ENCODE peak calls at places on chromosomes 6 and 20, in five cellular contexts. One of them, this sample, is unnamed.

GRCh38 chr6:32906539-32906938 is 34.3 kb downstream of the HLA-DMB start:
- DNase-seq in IMR-90: peak; percentile 74
- DNase-seq in HepG2: no peak
- DNase-seq in SK-N-SH: no peak
- DNase-seq in K562: no peak
- DNase-seq in this sample: no peak

GRCh38 chr20:26216025-26216424 is 519.4 kb upstream of the ZNF337 start:
- DNase-seq in IMR-90: peak; percentile 20
- DNase-seq in SK-N-SH: no peak
- DNase-seq in K562: no peak
- DNase-seq in HepG2: no peak
- DNase-seq in this sample: no peak

GRCh38 chr6:7215798-7216231 is 97.2 kb downstream of the SSR1 start:
- DNase-seq in SK-N-SH: no peak
- DNase-seq in HepG2: no peak
- DNase-seq in IMR-90: no peak
- DNase-seq in K562: no peak
- DNase-seq in this sample: no peak

GRCh38 chr6:35161776-35162607 is 20.9 kb upstream of the TCP11 start:
- DNase-seq in IMR-90: no peak
- DNase-seq in SK-N-SH: peak; percentile 34
- DNase-seq in K562: no peak
- DNase-seq in HepG2: peak; percentile 75
- DNase-seq in this sample: no peak

GRCh38 chr20:13436530-13436929 is 202.2 kb downstream of the TASP1 start:
- DNase-seq in SK-N-SH: no peak
- DNase-seq in IMR-90: no peak
- DNase-seq in HepG2: no peak
- DNase-seq in K562: no peak
- DNase-seq in this sample: no peak

GRCh38 chr6:154232013-154232920 is 124.3 kb downstream of the IPCEF1 start:
- DNase-seq in SK-N-SH: no peak
- DNase-seq in K562: no peak
- DNase-seq in HepG2: no peak
- DNase-seq in IMR-90: peak; percentile 39
- DNase-seq in this sample: no peak

GRCh38 chr20:48260370-48260769 is 475.1 kb upstream of the SULF2 start:
- DNase-seq in SK-N-SH: peak; percentile 39
- DNase-seq in HepG2: no peak
- DNase-seq in IMR-90: no peak
- DNase-seq in K562: no peak
- DNase-seq in this sample: no peak

GRCh38 chr6:41589223-41589622 is 43.0 kb downstream of the FOXP4 start:
- DNase-seq in HepG2: no peak
- DNase-seq in K562: no peak
- DNase-seq in IMR-90: no peak
- DNase-seq in SK-N-SH: no peak
- DNase-seq in this sample: no peak

GRCh38 chr6:27133281-27134227 is 113.9 kb upstream of the PRSS16 start:
- DNase-seq in IMR-90: peak; percentile 78
- DNase-seq in SK-N-SH: no peak
- DNase-seq in K562: peak; percentile 85
- DNase-seq in HepG2: peak; percentile 51
- DNase-seq in this sample: peak; percentile 63

GRCh38 chr6:56527934-56528333 is 114.8 kb downstream of the DST start:
- DNase-seq in IMR-90: peak; percentile 46
- DNase-seq in SK-N-SH: no peak
- DNase-seq in HepG2: no peak
- DNase-seq in K562: no peak
- DNase-seq in this sample: no peak

GRCh38 chr20:13211956-13212618 is 9.0 kb upstream of the ISM1 start:
- DNase-seq in K562: no peak
- DNase-seq in HepG2: no peak
- DNase-seq in IMR-90: no peak
- DNase-seq in SK-N-SH: no peak
- DNase-seq in this sample: no peak

GRCh38 chr6:46048646-46049297 is 33.1 kb upstream of the CLIC5 start:
- DNase-seq in HepG2: no peak
- DNase-seq in K562: no peak
- DNase-seq in IMR-90: no peak
- DNase-seq in SK-N-SH: no peak
- DNase-seq in this sample: no peak

GRCh38 chr6:28107506-28107905 is 16.9 kb upstream of the ZSCAN16 start:
- DNase-seq in K562: no peak
- DNase-seq in HepG2: no peak
- DNase-seq in IMR-90: no peak
- DNase-seq in SK-N-SH: no peak
- DNase-seq in this sample: no peak

GRCh38 chr20:54774423-54774822 is 299.0 kb downstream of the DOK5 start:
- DNase-seq in K562: no peak
- DNase-seq in SK-N-SH: no peak
- DNase-seq in IMR-90: no peak
- DNase-seq in HepG2: no peak
- DNase-seq in this sample: no peak

GRCh38 chr6:96775727-96776400 is 61.4 kb downstream of the GPR63 start:
- DNase-seq in SK-N-SH: no peak
- DNase-seq in HepG2: no peak
- DNase-seq in IMR-90: no peak
- DNase-seq in K562: no peak
- DNase-seq in this sample: no peak

GRCh38 chr6:13453771-13454251 is 33.6 kb downstream of the GFOD1 start:
- DNase-seq in HepG2: no peak
- DNase-seq in IMR-90: peak; percentile 49
- DNase-seq in K562: no peak
- DNase-seq in SK-N-SH: no peak
- DNase-seq in this sample: peak; percentile 65

GRCh38 chr6:130981409-130981808 is 81.6 kb downstream of the EPB41L2 start:
- DNase-seq in K562: no peak
- DNase-seq in SK-N-SH: no peak
- DNase-seq in HepG2: no peak
- DNase-seq in IMR-90: peak; percentile 84
- DNase-seq in this sample: no peak

GRCh38 chr20:53100476-53100911 is 128.3 kb downstream of the TSHZ2 start:
- DNase-seq in SK-N-SH: peak; percentile 48
- DNase-seq in K562: no peak
- DNase-seq in IMR-90: no peak
- DNase-seq in HepG2: no peak
- DNase-seq in this sample: no peak

GRCh38 chr6:81865712-81866111 is 113.2 kb upstream of the TENT5A start:
- DNase-seq in SK-N-SH: no peak
- DNase-seq in K562: no peak
- DNase-seq in IMR-90: peak; percentile 92
- DNase-seq in HepG2: peak; percentile 51
- DNase-seq in this sample: no peak
- TF ChIP-seq MXI1 in SK-N-SH: no peak
- TF ChIP-seq MXI1 in K562: no peak
- TF ChIP-seq MXI1 in IMR-90: peak; percentile 12
- TF ChIP-seq MXI1 in HepG2: no peak
- TF ChIP-seq MXI1 in this sample: no peak

GRCh38 chr6:36829919-36830544 is 9.2 kb downstream of the CPNE5 start:
- DNase-seq in HepG2: peak; percentile 98
- DNase-seq in IMR-90: peak; percentile 22
- DNase-seq in K562: no peak
- DNase-seq in SK-N-SH: no peak
- DNase-seq in this sample: no peak
- TF ChIP-seq MXI1 in HepG2: peak; percentile 71
- TF ChIP-seq MXI1 in IMR-90: no peak
- TF ChIP-seq MXI1 in K562: no peak
- TF ChIP-seq MXI1 in SK-N-SH: no peak
- TF ChIP-seq MXI1 in this sample: no peak

DNA sequence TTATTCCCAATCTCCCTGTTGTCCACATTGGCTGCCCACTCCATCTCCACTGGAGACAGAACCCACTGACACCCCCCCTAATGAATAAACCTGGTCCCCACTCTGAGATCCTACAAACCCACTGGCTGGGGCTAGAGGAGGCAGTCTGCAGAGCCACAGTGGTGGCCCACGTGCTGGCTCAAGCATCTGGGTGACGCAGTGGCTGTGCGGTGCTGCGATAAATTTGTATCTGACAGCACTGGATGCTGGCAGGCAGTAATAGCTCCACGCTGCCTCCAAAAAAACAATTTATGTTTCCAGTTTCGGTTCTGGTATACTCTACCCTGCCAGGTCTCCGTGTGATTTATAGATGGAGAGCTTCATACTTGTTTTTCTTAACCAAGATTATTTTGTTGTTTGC is 87.1 kb upstream of the SYNDIG1 start:
- DNase-seq in K562: no peak
- DNase-seq in HepG2: no peak
- DNase-seq in IMR-90: no peak
- DNase-seq in SK-N-SH: peak; percentile 44
- DNase-seq in this sample: no peak
- TF ChIP-seq MXI1 in K562: no peak
- TF ChIP-seq MXI1 in HepG2: no peak
- TF ChIP-seq MXI1 in IMR-90: no peak
- TF ChIP-seq MXI1 in SK-N-SH: peak; percentile 1
- TF ChIP-seq MXI1 in this sample: no peak

DNA sequence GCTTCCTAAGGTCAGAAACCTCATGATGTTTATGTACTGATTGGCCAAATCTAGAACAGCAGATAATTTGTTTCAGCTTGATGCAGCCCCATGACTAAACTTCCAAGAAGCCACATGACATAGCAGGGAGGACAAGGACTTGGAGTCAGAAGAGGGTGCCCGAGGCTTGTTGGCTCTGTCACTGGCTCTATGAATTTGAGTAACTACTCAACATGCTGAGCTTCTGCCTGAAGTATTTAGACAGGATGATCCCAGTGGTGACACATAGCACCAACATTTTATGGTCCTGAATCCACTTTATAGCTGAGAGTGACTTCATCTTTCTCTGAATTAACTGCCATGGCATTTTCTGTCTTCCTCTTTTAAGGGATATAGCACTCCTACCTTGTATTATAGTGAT is 13.5 kb upstream of the TBX18 start:
- DNase-seq in HepG2: no peak
- DNase-seq in K562: no peak
- DNase-seq in SK-N-SH: no peak
- DNase-seq in IMR-90: no peak
- DNase-seq in this sample: no peak
- TF ChIP-seq MXI1 in HepG2: no peak
- TF ChIP-seq MXI1 in K562: no peak
- TF ChIP-seq MXI1 in SK-N-SH: no peak
- TF ChIP-seq MXI1 in IMR-90: no peak
- TF ChIP-seq MXI1 in this sample: no peak

DNA sequence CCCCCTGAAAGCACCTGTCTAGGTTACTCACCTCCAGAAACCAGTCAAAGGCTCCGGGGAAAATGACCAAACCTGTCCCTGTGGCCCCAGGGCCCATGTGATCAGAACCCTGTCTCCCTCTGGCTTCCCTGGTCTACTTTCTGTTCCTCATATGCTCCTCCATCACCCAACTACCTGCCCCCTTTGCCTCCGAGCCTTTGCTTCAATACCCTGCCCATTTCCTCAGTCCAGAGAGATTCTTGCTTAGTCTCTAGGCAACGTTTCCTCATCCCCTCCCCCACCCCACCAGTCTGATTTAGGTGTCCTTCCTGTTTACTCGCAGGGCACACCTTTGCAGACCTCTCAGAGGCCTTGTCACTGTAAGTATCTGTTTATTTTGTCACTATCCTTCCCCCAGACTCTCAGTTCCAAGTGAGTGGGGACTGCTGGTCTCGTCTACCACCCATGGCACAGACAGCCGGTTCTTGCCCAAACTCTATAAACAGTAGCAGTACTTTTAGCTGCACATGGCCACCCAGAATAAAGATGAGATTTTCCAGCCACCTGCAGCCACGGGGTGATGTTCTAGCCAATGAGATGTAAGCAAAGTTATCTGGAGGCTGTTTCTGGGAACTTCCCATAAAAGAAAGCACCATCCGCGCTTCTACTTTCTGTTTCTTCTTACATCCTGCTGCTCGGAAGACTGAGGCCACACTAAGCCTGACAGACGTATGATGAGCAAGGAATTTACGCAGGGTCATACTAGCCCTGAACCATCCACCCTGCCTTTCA is 13.3 kb downstream of the ELOVL5 start:
- DNase-seq in IMR-90: no peak
- DNase-seq in HepG2: no peak
- DNase-seq in SK-N-SH: no peak
- DNase-seq in K562: no peak
- DNase-seq in this sample: peak; percentile 88
- TF ChIP-seq MXI1 in IMR-90: no peak
- TF ChIP-seq MXI1 in HepG2: no peak
- TF ChIP-seq MXI1 in SK-N-SH: no peak
- TF ChIP-seq MXI1 in K562: no peak
- TF ChIP-seq MXI1 in this sample: peak; percentile 54

GRCh38 chr6:170142559-170142958 is 148.3 kb downstream of the DLL1 start:
- DNase-seq in IMR-90: no peak
- DNase-seq in HepG2: no peak
- DNase-seq in K562: no peak
- DNase-seq in SK-N-SH: no peak
- DNase-seq in this sample: no peak
- TF ChIP-seq MXI1 in IMR-90: no peak
- TF ChIP-seq MXI1 in HepG2: no peak
- TF ChIP-seq MXI1 in K562: no peak
- TF ChIP-seq MXI1 in SK-N-SH: no peak
- TF ChIP-seq MXI1 in this sample: no peak

DNA sequence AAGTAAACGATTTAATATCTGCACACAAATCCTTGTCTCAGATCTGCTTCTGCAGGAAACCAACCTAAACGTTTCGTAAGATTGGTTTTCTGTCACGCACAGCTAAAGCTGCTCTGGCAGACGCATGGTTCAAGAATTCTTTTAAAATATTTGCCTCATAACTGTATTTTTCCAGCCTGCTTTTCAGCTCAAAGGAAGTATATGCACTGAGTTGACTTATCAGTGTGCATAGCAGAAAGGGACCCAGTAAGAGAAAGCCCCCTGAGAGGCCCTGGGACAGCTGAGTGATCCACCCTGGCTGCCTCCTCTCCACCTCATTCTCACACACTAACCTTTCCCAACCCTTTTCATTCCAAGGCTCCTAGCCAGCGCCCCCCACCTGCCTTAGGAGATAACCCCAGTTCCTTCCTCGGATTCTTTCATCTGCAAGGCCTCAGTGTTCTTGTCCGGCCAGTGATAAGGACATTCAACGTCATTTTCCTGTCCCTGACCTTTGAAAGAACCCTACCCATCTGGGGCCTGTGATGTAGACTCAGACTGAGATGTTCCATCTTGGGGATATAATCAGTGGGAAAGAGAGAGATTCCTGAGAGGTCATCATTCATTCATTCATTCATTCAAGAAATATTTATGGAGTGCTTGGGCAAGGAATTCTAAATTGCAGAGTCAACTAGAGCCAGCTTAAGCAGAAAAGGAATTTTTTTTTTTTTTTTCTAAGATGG is 22.4 kb upstream of the SLC9A8 start:
- DNase-seq in HepG2: peak; percentile 49
- DNase-seq in SK-N-SH: no peak
- DNase-seq in K562: peak; percentile 95
- DNase-seq in IMR-90: peak; percentile 89
- DNase-seq in this sample: no peak
- TF ChIP-seq MXI1 in HepG2: no peak
- TF ChIP-seq MXI1 in SK-N-SH: no peak
- TF ChIP-seq MXI1 in K562: no peak
- TF ChIP-seq MXI1 in IMR-90: no peak
- TF ChIP-seq MXI1 in this sample: no peak

This sample was measured in GM12878.